ENCODE peak calls at places on chromosomes 13 and 19, in five cellular contexts. One of them, this sample, is unnamed.

GRCh38 chr19:12782424-12783225 is 7.3 kb upstream of the HOOK2 start:
- DNase-seq in mucosa of gallbladder: peak
- DNase-seq in left colon: peak
- DNase-seq in tibial artery: peak
- DNase-seq in NCI-H2081: peak
- DNase-seq in this sample: peak

GRCh38 chr13:101941095-101941777 is 460.6 kb downstream of the FGF14 start:
- DNase-seq in mucosa of gallbladder: no peak
- DNase-seq in left colon: no peak
- DNase-seq in tibial artery: no peak
- DNase-seq in NCI-H2081: peak
- DNase-seq in this sample: no peak

GRCh38 chr13:27868639-27869435 is 51.0 kb upstream of the PDX1 start:
- DNase-seq in mucosa of gallbladder: no peak
- DNase-seq in left colon: no peak
- DNase-seq in tibial artery: no peak
- DNase-seq in NCI-H2081: no peak
- DNase-seq in this sample: no peak

GRCh38 chr19:50551034-50551712 is 17.1 kb downstream of the LRRC4B start:
- DNase-seq in mucosa of gallbladder: no peak
- DNase-seq in left colon: no peak
- DNase-seq in tibial artery: no peak
- DNase-seq in NCI-H2081: no peak
- DNase-seq in this sample: no peak

GRCh38 chr19:53467503-53468262 is at the start of gene ZNF813:
- DNase-seq in mucosa of gallbladder: peak
- DNase-seq in left colon: peak
- DNase-seq in tibial artery: peak
- DNase-seq in NCI-H2081: peak
- DNase-seq in this sample: peak

GRCh38 chr13:101552797-101553196 is 100.3 kb downstream of the ITGBL1 start:
- DNase-seq in mucosa of gallbladder: no peak
- DNase-seq in left colon: no peak
- DNase-seq in tibial artery: no peak
- DNase-seq in NCI-H2081: no peak
- DNase-seq in this sample: no peak

GRCh38 chr13:55999709-56000108 is 1141.0 kb upstream of the PRR20A start:
- DNase-seq in mucosa of gallbladder: no peak
- DNase-seq in left colon: no peak
- DNase-seq in tibial artery: no peak
- DNase-seq in NCI-H2081: no peak
- DNase-seq in this sample: no peak

GRCh38 chr19:18939922-18940775 is 868 bp downstream of the HOMER3 start:
- DNase-seq in mucosa of gallbladder: peak
- DNase-seq in left colon: peak
- DNase-seq in tibial artery: peak
- DNase-seq in NCI-H2081: no peak
- DNase-seq in this sample: no peak

GRCh38 chr13:70107125-70107497 is 515 bp upstream of the ATXN8OS start:
- DNase-seq in mucosa of gallbladder: no peak
- DNase-seq in left colon: no peak
- DNase-seq in tibial artery: no peak
- DNase-seq in NCI-H2081: no peak
- DNase-seq in this sample: no peak

GRCh38 chr13:36192166-36192565 is 22.2 kb downstream of the SOHLH2 start:
- DNase-seq in mucosa of gallbladder: no peak
- DNase-seq in left colon: no peak
- DNase-seq in tibial artery: no peak
- DNase-seq in NCI-H2081: peak
- DNase-seq in this sample: no peak

This sample was measured in CD8-positive, alpha-beta memory T cell.